ENCODE peak calls at places on chromosomes 7 and 10, in four cellular contexts. One of them, this sample, is unnamed.

GRCh38 chr10:1061930-1062769 is 6.0 kb downstream of the WDR37 start:
- DNase-seq in K562: no peak
- DNase-seq in HepG2: no peak
- DNase-seq in GM12878: no peak
- DNase-seq in this sample: no peak

GRCh38 chr10:100998991-100999741 is 442 bp upstream of the LZTS2 start:
- DNase-seq in K562: peak; percentile 55
- DNase-seq in HepG2: peak; percentile 45
- DNase-seq in GM12878: no peak
- DNase-seq in this sample: peak; percentile 93

GRCh38 chr10:111856631-111857030 is 326.9 kb downstream of the GPAM start:
- DNase-seq in K562: no peak
- DNase-seq in HepG2: peak; percentile 4
- DNase-seq in GM12878: no peak
- DNase-seq in this sample: peak; percentile 19

GRCh38 chr7:36283711-36284130 is 105.9 kb upstream of the ANLN start:
- DNase-seq in K562: no peak
- DNase-seq in HepG2: no peak
- DNase-seq in GM12878: no peak
- DNase-seq in this sample: no peak

GRCh38 chr10:37566336-37566735 is 291.1 kb downstream of the ZNF248 start:
- DNase-seq in K562: no peak
- DNase-seq in HepG2: no peak
- DNase-seq in GM12878: no peak
- DNase-seq in this sample: no peak

GRCh38 chr10:25038303-25038702 is 21.9 kb downstream of the THNSL1 start:
- DNase-seq in K562: no peak
- DNase-seq in HepG2: no peak
- DNase-seq in GM12878: no peak
- DNase-seq in this sample: no peak

GRCh38 chr7:39624935-39625694 is 1.7 kb downstream of the RALA start:
- DNase-seq in K562: no peak
- DNase-seq in HepG2: peak; percentile 24
- DNase-seq in GM12878: no peak
- DNase-seq in this sample: no peak

GRCh38 chr10:113581092-113581491 is 28.2 kb downstream of the HABP2 start:
- DNase-seq in K562: no peak
- DNase-seq in HepG2: no peak
- DNase-seq in GM12878: no peak
- DNase-seq in this sample: no peak

GRCh38 chr10:103967433-103968142 is 648 bp downstream of the SLK start:
- DNase-seq in K562: peak; percentile 64
- DNase-seq in HepG2: no peak
- DNase-seq in GM12878: no peak
- DNase-seq in this sample: peak; percentile 53

GRCh38 chr10:33344676-33345075 is 10.2 kb upstream of the NRP1 start:
- DNase-seq in K562: no peak
- DNase-seq in HepG2: no peak
- DNase-seq in GM12878: no peak
- DNase-seq in this sample: no peak

GRCh38 chr10:49419005-49419404 is 23.1 kb upstream of the DRGX start:
- DNase-seq in K562: no peak
- DNase-seq in HepG2: peak; percentile 12
- DNase-seq in GM12878: no peak
- DNase-seq in this sample: no peak

GRCh38 chr10:131949041-131949862 is 32.5 kb downstream of the BNIP3 start:
- DNase-seq in K562: no peak
- DNase-seq in HepG2: no peak
- DNase-seq in GM12878: no peak
- DNase-seq in this sample: no peak

GRCh38 chr7:69399038-69399800 is 199.1 kb upstream of the AUTS2 start:
- DNase-seq in K562: no peak
- DNase-seq in HepG2: no peak
- DNase-seq in GM12878: no peak
- DNase-seq in this sample: no peak

GRCh38 chr7:132865366-132865765 is 216.5 kb downstream of the CHCHD3 start:
- DNase-seq in K562: no peak
- DNase-seq in HepG2: no peak
- DNase-seq in GM12878: no peak
- DNase-seq in this sample: no peak
- TF ChIP-seq FOXK2 in K562: no peak
- TF ChIP-seq FOXK2 in HepG2: no peak
- TF ChIP-seq FOXK2 in GM12878: no peak
- TF ChIP-seq FOXK2 in this sample: no peak

DNA sequence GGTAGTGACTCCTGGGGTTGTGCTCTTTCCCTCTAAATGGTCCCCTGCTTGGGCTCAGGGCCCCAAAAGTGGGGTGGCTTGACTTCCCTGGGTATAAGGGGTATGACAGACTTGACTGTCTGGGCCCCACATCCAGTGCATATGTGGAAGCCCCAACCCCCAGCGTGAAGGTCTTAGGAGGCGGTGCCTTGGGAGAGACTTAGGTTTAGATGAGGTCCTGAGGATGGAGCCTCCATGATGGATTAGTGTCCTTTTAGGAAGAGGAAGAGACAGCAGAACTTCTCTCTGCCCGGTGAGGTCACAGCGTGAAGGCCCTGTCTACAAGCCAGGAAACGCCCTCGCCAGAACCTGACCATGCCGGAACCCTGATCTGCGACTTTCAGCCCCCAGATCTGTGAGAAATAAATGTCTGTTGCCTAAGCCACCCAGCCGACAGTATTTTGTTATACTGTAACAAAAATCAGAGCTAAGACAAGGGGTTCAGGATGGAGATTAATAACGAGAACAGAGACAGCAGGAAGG is 23.8 kb downstream of the PODXL start:
- DNase-seq in K562: no peak
- DNase-seq in HepG2: no peak
- DNase-seq in GM12878: no peak
- DNase-seq in this sample: no peak
- TF ChIP-seq BHLHE40 in K562: no peak
- TF ChIP-seq BHLHE40 in HepG2: no peak
- TF ChIP-seq BHLHE40 in GM12878: no peak
- TF ChIP-seq BHLHE40 in this sample: no peak

GRCh38 chr7:142865766-142866165 is 10.9 kb downstream of the EPHB6 start:
- DNase-seq in K562: no peak
- DNase-seq in HepG2: no peak
- DNase-seq in GM12878: no peak
- DNase-seq in this sample: no peak

GRCh38 chr7:142864980-142865747 is 10.3 kb downstream of the EPHB6 start:
- DNase-seq in K562: no peak
- DNase-seq in HepG2: no peak
- DNase-seq in GM12878: no peak
- DNase-seq in this sample: no peak

GRCh38 chr7:142867398-142868187 is 12.7 kb downstream of the EPHB6 start:
- DNase-seq in K562: no peak
- DNase-seq in HepG2: no peak
- DNase-seq in GM12878: no peak
- DNase-seq in this sample: no peak

GRCh38 chr7:142867097-142867378 is 12.2 kb downstream of the EPHB6 start:
- DNase-seq in K562: no peak
- DNase-seq in HepG2: no peak
- DNase-seq in GM12878: no peak
- DNase-seq in this sample: no peak

DNA sequence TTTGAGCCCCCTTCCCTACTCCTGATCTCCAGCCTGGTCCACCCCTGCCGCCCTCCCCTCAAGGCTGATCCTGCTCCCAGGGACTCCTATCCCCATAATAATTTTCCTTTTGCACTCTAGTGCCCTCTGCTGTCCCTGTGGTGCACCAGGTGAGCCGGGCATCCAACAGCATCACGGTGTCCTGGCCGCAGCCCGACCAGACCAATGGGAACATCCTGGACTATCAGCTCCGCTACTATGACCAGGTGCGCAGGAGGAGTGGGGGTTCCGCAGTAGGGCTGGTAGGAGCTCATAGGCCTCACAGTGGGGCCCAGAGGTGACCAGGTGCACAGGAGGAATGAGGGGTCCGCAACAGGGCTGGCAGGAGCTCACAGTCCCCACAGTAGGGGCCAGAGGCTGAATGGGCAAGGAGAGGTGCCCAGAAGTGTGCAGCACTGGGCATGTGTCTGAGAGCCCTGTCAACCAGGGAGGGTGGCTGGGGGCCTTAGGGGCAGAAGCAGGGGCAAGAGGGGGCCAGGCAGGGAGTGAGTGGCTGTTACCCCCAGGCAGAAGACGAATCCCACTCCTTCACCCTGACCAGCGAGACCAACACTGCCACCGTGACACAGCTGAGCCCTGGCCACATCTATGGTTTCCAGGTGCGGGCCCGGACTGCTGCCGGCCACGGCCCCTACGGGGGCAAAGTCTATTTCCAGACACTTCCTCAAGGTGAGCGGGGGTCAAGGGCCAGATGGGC is 11.7 kb downstream of the EPHB6 start:
- DNase-seq in K562: peak; percentile 78
- DNase-seq in HepG2: peak; percentile 13
- DNase-seq in GM12878: no peak
- DNase-seq in this sample: peak; percentile 68
- TF ChIP-seq FOXK2 in K562: no peak
- TF ChIP-seq FOXK2 in HepG2: no peak
- TF ChIP-seq FOXK2 in GM12878: no peak
- TF ChIP-seq FOXK2 in this sample: no peak

DNA sequence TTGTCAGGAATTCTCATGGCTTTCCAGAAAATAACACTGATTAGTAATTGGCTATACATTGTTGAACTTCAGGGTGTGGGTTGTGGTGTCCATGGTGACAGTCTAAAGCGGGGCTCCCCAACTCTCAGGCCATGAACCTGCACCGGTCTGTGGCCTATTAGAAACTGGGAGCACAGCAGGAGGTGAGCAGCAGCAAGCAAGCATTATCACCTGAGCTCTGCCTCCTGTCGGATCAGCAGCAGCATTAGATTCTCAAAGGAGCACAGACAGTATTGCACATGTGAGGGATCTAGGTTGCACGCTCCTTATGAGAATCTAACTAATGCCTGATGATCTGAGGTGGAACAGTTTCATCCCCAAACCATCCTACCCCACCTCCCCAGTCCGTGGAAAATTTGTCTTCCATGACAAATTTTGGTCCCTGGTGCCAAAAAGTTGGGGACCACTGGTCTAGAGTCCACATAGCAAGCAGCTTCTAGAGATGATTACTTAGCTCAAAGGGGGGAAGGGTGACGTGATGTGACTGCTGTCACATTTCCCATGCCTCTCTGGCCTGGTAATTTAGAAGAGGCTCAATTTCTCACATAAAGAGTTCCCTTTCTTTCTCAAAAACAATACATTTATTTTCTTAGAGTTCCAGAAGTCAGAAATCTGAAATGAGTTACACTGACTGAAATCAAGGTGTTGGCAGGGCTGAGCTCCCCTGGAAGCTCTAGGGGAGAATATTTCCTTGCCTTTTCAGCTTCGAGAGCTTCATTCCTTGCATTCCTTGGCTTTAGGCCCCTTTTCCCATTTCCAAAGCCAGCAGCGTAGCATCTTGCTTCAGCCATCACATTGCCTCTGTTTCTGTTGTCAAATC is 17.6 kb upstream of the FAM221A start:
- DNase-seq in K562: no peak
- DNase-seq in HepG2: no peak
- DNase-seq in GM12878: no peak
- DNase-seq in this sample: no peak
- TF ChIP-seq BHLHE40 in K562: no peak
- TF ChIP-seq BHLHE40 in HepG2: no peak
- TF ChIP-seq BHLHE40 in GM12878: no peak
- TF ChIP-seq BHLHE40 in this sample: no peak

DNA sequence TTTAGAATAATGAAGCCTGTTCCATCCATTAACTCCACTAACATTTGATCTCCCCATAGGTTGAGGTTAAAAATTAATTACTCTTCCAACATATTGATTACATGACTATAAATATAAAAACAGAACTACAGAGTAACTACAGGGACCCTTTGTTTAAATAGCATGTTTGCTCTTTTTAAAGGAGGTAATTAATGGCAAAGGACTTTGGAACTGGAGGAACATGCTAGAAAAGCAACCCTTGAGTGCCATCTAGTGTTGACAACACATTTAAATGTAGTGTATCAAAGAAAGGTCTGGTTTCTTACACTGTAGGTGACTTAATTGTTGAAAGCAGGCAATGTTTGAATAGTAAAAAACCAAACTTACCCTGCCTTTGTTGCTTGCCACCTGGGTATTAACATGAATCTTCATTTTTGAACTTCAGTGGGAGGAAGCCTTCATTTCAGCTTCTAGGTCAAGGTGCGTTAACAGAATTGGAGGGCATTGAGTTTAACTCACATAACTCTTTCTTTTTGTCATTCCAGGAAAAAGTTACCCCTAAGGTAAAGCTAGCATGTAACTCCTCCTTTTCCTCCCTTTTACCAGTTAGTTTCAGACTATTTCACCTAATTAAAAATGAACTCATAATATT is 52.6 kb upstream of the CAPZA2 start:
- DNase-seq in K562: peak; percentile 42
- DNase-seq in HepG2: peak; percentile 92
- DNase-seq in GM12878: no peak
- DNase-seq in this sample: peak; percentile 36
- TF ChIP-seq FOXK2 in K562: no peak
- TF ChIP-seq FOXK2 in HepG2: no peak
- TF ChIP-seq FOXK2 in GM12878: no peak
- TF ChIP-seq FOXK2 in this sample: no peak

GRCh38 chr10:67665491-67665890 is 30.5 kb downstream of the CTNNA3 start:
- DNase-seq in K562: no peak
- DNase-seq in HepG2: peak; percentile 9
- DNase-seq in GM12878: no peak
- DNase-seq in this sample: peak; percentile 16
- TF ChIP-seq BHLHE40 in K562: no peak
- TF ChIP-seq BHLHE40 in HepG2: no peak
- TF ChIP-seq BHLHE40 in GM12878: no peak
- TF ChIP-seq BHLHE40 in this sample: no peak

GRCh38 chr7:320297-320696 is 30.3 kb downstream of the FOXL3 start:
- DNase-seq in K562: no peak
- DNase-seq in HepG2: no peak
- DNase-seq in GM12878: no peak
- DNase-seq in this sample: no peak
- TF ChIP-seq FOXK2 in K562: no peak
- TF ChIP-seq FOXK2 in HepG2: no peak
- TF ChIP-seq FOXK2 in GM12878: no peak
- TF ChIP-seq FOXK2 in this sample: no peak

This sample was measured in HEK293T.